ENCODE peak calls at places on chromosome 1, in six cellular contexts. M, B, S, K, L and D are unnamed samples.

GRCh38 chr1:216958569-216958968 is 235.3 kb upstream of the ESRRG start:
- DNase-seq in S (no peak), K (no peak), B (no peak), M (peak; percentile 1), L (no peak), D (no peak)

GRCh38 chr1:52691856-52692255 is 6.3 kb downstream of the COA7 start:
- DNase-seq in M (peak; percentile 22), K (no peak), B (no peak), L (no peak), S (no peak), D (no peak)

GRCh38 chr1:15923241-15923640 is 52.7 kb downstream of the ZBTB17 start:
- DNase-seq in B (no peak), S (peak; percentile 81), K (no peak), L (no peak), M (peak; percentile 68), D (no peak)

GRCh38 chr1:169741666-169742394 is 8.0 kb upstream of the SELE start:
- DNase-seq in K (no peak), B (no peak), S (peak; percentile 75), L (no peak), M (peak; percentile 80), D (no peak)

GRCh38 chr1:46302091-46303037 is 1.1 kb downstream of the LRRC41 start:
- DNase-seq in K (no peak), M (peak; percentile 76), L (peak; percentile 39), S (peak; percentile 49), B (no peak), D (peak; percentile 66)

GRCh38 chr1:209456878-209457277 is 126.6 kb upstream of the CAMK1G start:
- DNase-seq in M (no peak), B (no peak), S (no peak), K (no peak), L (no peak), D (no peak)

GRCh38 chr1:68585371-68585770 is 88.5 kb upstream of the DEPDC1 start:
- DNase-seq in M (no peak), L (no peak), S (no peak), K (no peak), B (no peak), D (no peak)

GRCh38 chr1:79133703-79134258 is 127.3 kb upstream of the ADGRL4 start:
- DNase-seq in M (no peak), K (no peak), B (no peak), L (no peak), S (no peak), D (no peak)

GRCh38 chr1:209823143-209824041 is 4.4 kb upstream of the UTP25 start:
- DNase-seq in B (no peak), L (no peak), K (no peak), M (peak; percentile 84), S (peak; percentile 89), D (no peak)

GRCh38 chr1:178337091-178337726 is 159.6 kb downstream of the CLEC20A start:
- DNase-seq in S (no peak), L (no peak), B (no peak), M (no peak), K (no peak), D (no peak)

GRCh38 chr1:89464008-89464407 is 60.6 kb upstream of the LRRC8B start:
- DNase-seq in K (no peak), L (no peak), S (no peak), B (no peak), M (no peak), D (no peak)

GRCh38 chr1:61133048-61134019 is 51.0 kb downstream of the NFIA start:
- DNase-seq in S (no peak), K (no peak), L (no peak), M (no peak), B (no peak), D (no peak)

GRCh38 chr1:77370588-77371306 is 88.9 kb downstream of the AK5 start:
- DNase-seq in M (peak; percentile 84), L (no peak), S (peak; percentile 43), K (no peak), B (no peak), D (no peak)

GRCh38 chr1:84174051-84174556 is 30.0 kb downstream of the PRKACB start:
- DNase-seq in M (peak; percentile 49), K (no peak), L (no peak), B (no peak), S (peak; percentile 39), D (no peak)

GRCh38 chr1:53285546-53285945 is 42.3 kb downstream of the LRP8 start:
- DNase-seq in S (no peak), M (no peak), B (no peak), L (no peak), K (no peak), D (no peak)

GRCh38 chr1:24990796-24991195 is 60.7 kb upstream of the RUNX3 start:
- DNase-seq in K (no peak), M (no peak), L (no peak), S (no peak), B (no peak), D (no peak)

GRCh38 chr1:89489037-89489729 is 35.4 kb upstream of the LRRC8B start:
- DNase-seq in M (peak; percentile 71), S (peak; percentile 18), B (no peak), K (no peak), L (no peak), D (no peak)

GRCh38 chr1:158362941-158363340 is 9.2 kb downstream of the CD1E start:
- DNase-seq in M (no peak), B (no peak), L (no peak), S (no peak), K (no peak), D (no peak)

GRCh38 chr1:14884619-14885175 is 268.9 kb upstream of the TMEM51 start:
- DNase-seq in L (no peak), K (no peak), S (no peak), M (no peak), B (no peak), D (no peak)

GRCh38 chr1:237873487-237873927 is 17.2 kb downstream of the ZP4 start:
- DNase-seq in M (peak; percentile 0), B (no peak), L (no peak), S (no peak), K (no peak), D (no peak)

GRCh38 chr1:15332952-15333715 is 76.6 kb upstream of the EFHD2 start:
- DNase-seq in M (no peak), K (no peak), S (no peak), B (no peak), L (no peak), D (no peak)

GRCh38 chr1:24748191-24749121 is 3.2 kb downstream of the CLIC4 start:
- DNase-seq in S (peak; percentile 33), K (no peak), B (no peak), L (no peak), M (no peak), D (no peak)

DNA sequence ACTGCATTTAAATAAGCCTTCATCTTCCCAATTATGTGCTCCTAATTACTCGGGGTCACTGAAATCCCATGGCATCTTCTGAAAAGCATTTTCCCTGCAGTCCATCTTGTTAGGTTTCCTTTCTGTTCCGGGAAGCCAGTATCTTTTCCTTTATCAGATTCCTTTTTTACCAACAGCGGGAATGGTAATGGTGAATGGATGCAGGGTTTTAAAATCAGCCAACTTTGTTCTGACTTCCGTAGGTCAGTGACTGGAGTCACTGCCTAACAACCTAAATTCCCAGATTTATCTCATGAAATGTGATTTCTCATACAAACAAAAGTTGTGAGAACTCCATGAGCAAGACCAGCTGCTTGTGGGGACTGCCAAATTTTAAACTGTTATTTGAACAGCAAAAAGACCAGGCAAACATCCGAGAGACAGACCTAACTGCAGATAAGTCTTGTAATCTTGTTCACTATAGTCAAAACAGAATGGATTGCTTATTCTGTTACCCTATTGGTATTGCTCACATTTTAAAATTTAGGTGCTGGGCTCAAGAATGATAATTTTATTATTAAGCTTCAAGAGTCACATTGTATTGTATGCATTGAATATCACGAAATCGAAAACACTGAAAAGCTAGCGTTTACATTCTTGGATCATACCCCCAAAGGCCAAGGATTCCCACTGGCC is 1.2 kb upstream of the RWDD3 start:
- DNase-seq in B (no peak), K (no peak), L (no peak), S (peak; percentile 78), M (peak; percentile 18), D (no peak)
- H3K4me3 ChIP-seq in B (peak overlapping the region; percentile 93), K (peak overlapping the region; percentile 78), L (peak overlapping the region; percentile 85), S (peak overlapping the region; percentile 85), M (peak overlapping the region; percentile 94), D (peak overlapping the region; percentile 82)

GRCh38 chr1:39412892-39413291 is 78.5 kb upstream of the BMP8A start:
- DNase-seq in B (no peak), S (no peak), K (no peak), L (no peak), M (no peak), D (no peak)
- H3K4me3 ChIP-seq in B (no peak overlapping the region), S (peak overlapping the region; percentile 75), K (peak overlapping the region; percentile 2), L (no peak overlapping the region), M (peak overlapping the region; percentile 53), D (no peak overlapping the region)

GRCh38 chr1:19797827-19798226 is 1.9 kb downstream of the TMCO4 start:
- DNase-seq in L (no peak), K (no peak), M (no peak), B (no peak), S (no peak), D (no peak)

GRCh38 chr1:19799233-19799876 is 361 bp downstream of the TMCO4 start:
- DNase-seq in L (peak; percentile 28), S (peak; percentile 49), B (peak; percentile 13), K (no peak), M (peak; percentile 71), D (peak; percentile 69)

GRCh38 chr1:19799877-19800804 is at the start of gene TMCO4:
- DNase-seq in M (peak; percentile 86), L (peak; percentile 24), S (peak; percentile 79), B (peak; percentile 10), K (no peak), D (peak; percentile 61)

GRCh38 chr1:19802269-19802668 is 2.6 kb upstream of the TMCO4 start:
- DNase-seq in B (no peak), M (no peak), S (no peak), K (no peak), L (no peak), D (no peak)

GRCh38 chr1:19798486-19799232 is 1.1 kb downstream of the TMCO4 start:
- DNase-seq in B (no peak), M (no peak), S (no peak), K (no peak), L (no peak), D (no peak)
- H3K4me3 ChIP-seq in B (peak overlapping the region; percentile 34), M (peak overlapping the region; percentile 63), S (peak overlapping the region; percentile 67), K (peak overlapping the region; percentile 81), L (peak overlapping the region; percentile 79), D (peak overlapping the region; percentile 70)

GRCh38 chr1:26542781-26543443 is 13.4 kb downstream of the RPS6KA1 start:
- DNase-seq in S (no peak), K (no peak), B (no peak), M (no peak), L (no peak), D (no peak)

GRCh38 chr1:26541816-26542711 is 12.5 kb downstream of the RPS6KA1 start:
- DNase-seq in S (peak; percentile 71), L (peak; percentile 85), M (peak; percentile 37), K (peak; percentile 43), B (peak; percentile 45), D (peak; percentile 73)

GRCh38 chr1:26539722-26540121 is 10.2 kb downstream of the RPS6KA1 start:
- DNase-seq in L (no peak), K (no peak), B (no peak), M (no peak), S (no peak), D (no peak)

GRCh38 chr1:26540346-26540745 is 10.8 kb downstream of the RPS6KA1 start:
- DNase-seq in K (no peak), L (no peak), B (no peak), S (no peak), M (no peak), D (no peak)

DNA sequence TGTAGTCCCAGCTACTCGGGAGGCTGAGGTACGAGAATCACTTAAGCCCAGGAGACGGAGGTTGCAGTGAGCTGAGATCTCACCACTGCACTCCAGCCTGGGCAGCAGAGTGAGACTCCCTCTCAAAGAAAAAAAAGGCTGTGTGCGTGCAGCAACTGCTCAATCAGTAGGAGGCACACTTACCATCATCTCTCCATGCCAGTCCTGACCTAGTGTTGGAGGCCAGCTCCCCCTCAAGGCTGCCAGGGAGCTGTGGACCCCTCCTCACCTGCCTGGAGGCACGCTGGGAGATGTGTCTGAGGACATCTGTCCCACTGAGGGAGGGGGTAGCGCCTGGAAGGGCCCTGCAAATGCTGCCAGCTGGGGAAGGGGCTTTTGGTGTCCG is 11.9 kb downstream of the RPS6KA1 start:
- DNase-seq in B (no peak), L (no peak), M (no peak), K (no peak), S (no peak), D (no peak)
- H3K4me3 ChIP-seq in B (peak overlapping the region; percentile 32), L (peak overlapping the region; percentile 32), M (no peak overlapping the region), K (peak overlapping the region; percentile 16), S (no peak overlapping the region), D (peak overlapping the region; percentile 61)